ENCODE peak calls at places on chromosomes 13 and 19, in seven cellular contexts. P is Peyer's patch, X is uterus, H is GM12892, D is erythroblast, T is heart left ventricle, I is stomach. B is an unnamed sample.

GRCh38 chr19:42363614-42364346 is 26.3 kb downstream of the CNFN start:
- DNase-seq in I (no peak), D (no peak), P (peak), T (no peak), H (no peak), X (no peak), B (no peak)

GRCh38 chr19:54339646-54340358 is 840 bp upstream of the LILRA4 start:
- DNase-seq in D (no peak), H (no peak), I (no peak), X (no peak), P (peak), T (peak), B (no peak)

GRCh38 chr19:18469245-18470107 is 31.5 kb upstream of the ISYNA1 start:
- DNase-seq in D (peak), I (peak), H (peak), P (peak), T (peak), X (peak), B (peak)

GRCh38 chr13:20709782-20710181 is 6.3 kb downstream of the IL17D start:
- DNase-seq in P (no peak), I (no peak), D (no peak), T (no peak), X (no peak), H (no peak), B (no peak)

GRCh38 chr13:106630162-106630561 is 62.2 kb upstream of the ARGLU1 start:
- DNase-seq in D (no peak), T (no peak), I (no peak), H (no peak), X (no peak), P (no peak), B (no peak)

GRCh38 chr13:27079421-27079958 is 92.1 kb downstream of the USP12 start:
- DNase-seq in X (no peak), D (no peak), H (no peak), P (no peak), I (no peak), T (no peak), B (no peak)

GRCh38 chr19:56263319-56263718 is 9.2 kb upstream of the EDDM13 start:
- DNase-seq in I (no peak), P (no peak), H (no peak), T (no peak), D (peak), X (no peak), B (no peak)

GRCh38 chr13:40652588-40652940 is 13.9 kb downstream of the FOXO1 start:
- DNase-seq in T (no peak), H (no peak), I (no peak), X (no peak), D (no peak), P (no peak), B (no peak)

GRCh38 chr19:3224346-3225325 is at the start of gene CELF5:
- DNase-seq in H (peak), I (peak), X (no peak), D (peak), T (peak), P (peak), B (peak)

GRCh38 chr13:42334329-42334706 is 62.4 kb downstream of the AKAP11 start:
- DNase-seq in H (no peak), D (no peak), X (no peak), P (no peak), I (no peak), T (no peak), B (no peak)

GRCh38 chr13:45004096-45004495 is 14.8 kb downstream of the GPALPP1 start:
- DNase-seq in P (no peak), H (no peak), I (no peak), D (no peak), T (no peak), X (no peak), B (no peak)

GRCh38 chr19:38793186-38793585 is 4.2 kb downstream of the LGALS7B start:
- DNase-seq in I (no peak), P (no peak), T (no peak), H (no peak), D (no peak), X (no peak), B (no peak)

GRCh38 chr19:33143897-33144405 is 12.0 kb downstream of the WDR88 start:
- DNase-seq in H (peak), D (peak), X (peak), T (peak), I (peak), P (peak), B (peak)

GRCh38 chr13:52383362-52383761 is 22.6 kb downstream of the THSD1 start:
- DNase-seq in H (no peak), P (no peak), D (peak), X (no peak), T (no peak), I (no peak), B (no peak)

GRCh38 chr13:52162279-52163101 is 3.1 kb upstream of the NEK3 start:
- DNase-seq in D (no peak), X (no peak), T (no peak), I (no peak), P (no peak), H (no peak), B (no peak)

GRCh38 chr19:38425810-38426466 is at the start of gene RASGRP4:
- DNase-seq in X (no peak), H (peak), D (no peak), T (peak), P (peak), I (no peak), B (no peak)

GRCh38 chr13:74306496-74306895 is 172.3 kb upstream of the KLF12 start:
- DNase-seq in D (no peak), P (no peak), T (no peak), H (no peak), X (no peak), I (no peak), B (no peak)

GRCh38 chr13:91326156-91326555 is 21.3 kb upstream of the MIR17HG start:
- DNase-seq in P (no peak), D (no peak), X (no peak), I (no peak), T (no peak), H (no peak), B (no peak)

GRCh38 chr13:46126074-46126473 is 21.2 kb upstream of the CPB2 start:
- DNase-seq in T (no peak), I (no peak), H (no peak), X (no peak), P (no peak), D (no peak), B (no peak)

GRCh38 chr13:110714798-110715394 is 1.4 kb downstream of the ING1 start:
- DNase-seq in H (no peak), P (peak), I (peak), X (peak), D (peak), T (peak), B (no peak)

GRCh38 chr13:79237981-79238380 is 168.1 kb downstream of the RBM26 start:
- DNase-seq in X (no peak), D (no peak), T (no peak), P (no peak), I (no peak), H (no peak), B (no peak)

GRCh38 chr19:48726573-48726972 is 7.0 kb upstream of the MAMSTR start:
- DNase-seq in I (no peak), D (no peak), P (no peak), H (no peak), T (no peak), X (no peak), B (no peak)

GRCh38 chr13:77386880-77387606 is 60.1 kb upstream of the MYCBP2 start:
- DNase-seq in I (no peak), D (no peak), T (no peak), X (no peak), H (no peak), P (no peak), B (no peak)

GRCh38 chr13:69374036-69374435 is 733.6 kb upstream of the ATXN8OS start:
- DNase-seq in T (no peak), P (no peak), X (no peak), D (no peak), H (no peak), I (no peak), B (no peak)

GRCh38 chr13:106122234-106122633 is 413.2 kb downstream of the EFNB2 start:
- DNase-seq in P (no peak), T (no peak), H (no peak), I (no peak), D (no peak), X (no peak), B (no peak)

GRCh38 chr13:23558675-23559536 is 11.3 kb upstream of the TNFRSF19 start:
- DNase-seq in H (no peak), P (no peak), D (no peak), I (peak), T (peak), X (peak), B (peak)

GRCh38 chr13:34216251-34216650 is 398.3 kb downstream of the RFC3 start:
- DNase-seq in P (no peak), D (no peak), I (no peak), H (no peak), T (no peak), X (no peak), B (no peak)

DNA sequence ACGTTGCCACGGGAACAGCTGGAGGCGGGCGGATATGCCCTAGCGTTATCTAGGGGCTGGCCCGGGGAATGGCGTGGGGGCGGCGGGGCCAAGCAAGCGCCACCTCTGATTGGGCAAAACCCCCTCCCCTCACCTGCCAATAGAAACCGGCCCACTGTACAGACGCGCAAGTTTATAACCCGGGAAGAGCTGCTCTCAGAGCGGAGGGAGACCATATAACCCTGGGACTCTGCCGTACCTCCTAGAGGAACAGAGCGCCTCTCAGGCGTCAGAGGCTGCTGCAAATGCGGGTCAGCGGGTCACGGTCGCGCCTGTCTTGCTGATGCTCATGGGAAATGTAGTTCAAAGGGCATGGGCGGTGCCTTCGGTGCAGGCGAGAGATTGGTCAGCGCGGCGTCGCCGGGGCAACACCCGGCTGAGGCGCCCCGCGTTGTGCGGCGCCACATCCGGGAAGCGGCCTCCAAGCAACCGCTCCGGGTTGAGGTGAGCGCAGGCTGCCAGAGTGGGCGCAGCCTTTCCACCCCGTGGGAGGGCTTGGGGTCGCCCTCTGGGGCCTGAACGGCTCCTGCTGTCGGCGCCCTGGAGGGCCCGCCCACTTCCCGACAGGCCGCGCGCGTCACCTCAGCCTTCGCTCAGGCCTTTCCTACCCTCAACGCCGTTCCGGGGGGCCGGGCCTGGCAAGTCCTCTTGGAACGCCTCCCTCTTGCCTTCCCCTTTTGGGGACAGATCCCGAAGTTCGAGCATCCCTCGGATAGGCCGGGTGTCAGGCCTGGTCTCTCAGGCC is at the start of gene ZNF446:
- DNase-seq in T (peak), P (peak), X (peak), D (peak), I (peak), H (peak), B (peak)
- TF ChIP-seq POLR2A in T (peak), P (peak), X (no peak), D (peak), I (no peak), H (peak), B (peak)

GRCh38 chr13:101752432-101752831 is 300.0 kb downstream of the ITGBL1 start:
- DNase-seq in P (no peak), H (no peak), D (no peak), T (no peak), X (no peak), I (no peak), B (no peak)
- TF ChIP-seq POLR2A in P (no peak), H (no peak), D (no peak), T (no peak), X (no peak), I (no peak), B (no peak)

DNA sequence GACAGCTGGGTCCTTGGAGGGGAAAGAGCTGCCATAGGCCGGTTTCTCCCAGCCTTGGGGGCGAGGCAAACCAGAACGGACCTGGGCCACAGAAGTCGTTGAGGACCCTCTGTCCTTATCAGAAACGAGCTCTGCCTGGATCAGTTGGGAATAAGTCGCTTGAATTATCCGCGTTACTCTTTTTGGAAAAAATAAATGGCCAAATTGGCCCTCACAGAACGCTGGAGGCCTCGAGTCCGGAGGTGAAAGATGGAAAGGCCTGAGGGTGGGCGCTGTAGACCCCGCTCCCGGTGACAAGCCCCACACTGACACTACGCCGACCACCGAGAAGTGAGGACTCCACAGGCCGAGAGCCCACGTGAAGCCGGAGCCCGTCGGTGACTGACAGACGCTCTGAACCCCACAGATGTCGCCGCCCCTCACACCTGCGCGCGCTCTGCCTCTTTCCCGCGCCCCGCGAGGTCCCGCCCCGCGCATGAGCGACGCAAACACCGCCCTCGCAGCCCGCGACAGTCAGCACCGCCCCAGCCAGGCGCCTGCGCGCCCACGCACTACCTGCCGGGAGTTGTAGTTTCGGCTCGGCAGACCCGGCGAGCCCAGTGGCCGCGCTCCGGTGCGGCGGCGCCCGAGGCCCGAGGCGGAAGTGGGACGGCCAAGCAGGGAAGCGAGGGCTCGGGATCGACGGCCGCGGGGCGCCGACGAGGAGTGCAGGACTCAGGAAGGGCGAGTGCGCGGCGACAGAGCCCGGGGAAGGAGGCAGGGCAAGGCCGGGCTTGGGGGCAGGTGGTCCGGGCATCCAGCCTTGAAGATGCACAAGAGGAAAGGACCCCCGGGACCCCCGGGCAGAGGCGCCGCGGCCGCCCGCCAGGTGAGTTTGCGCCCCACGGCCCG is at the start of the genes BRME1 and CC2D1A:
- DNase-seq in D (peak), T (peak), H (peak), P (peak), I (peak), X (peak), B (peak)
- TF ChIP-seq POLR2A in D (peak), T (peak), H (peak), P (peak), I (peak), X (no peak), B (peak)

GRCh38 chr19:16112778-16113177 is 1.1 kb downstream of the RAB8A start:
- DNase-seq in P (no peak), D (peak), I (no peak), X (no peak), H (no peak), T (no peak), B (no peak)

GRCh38 chr19:16113727-16114126 is 2.0 kb downstream of the RAB8A start:
- DNase-seq in X (no peak), I (no peak), T (no peak), H (no peak), D (peak), P (no peak), B (no peak)

GRCh38 chr19:16111160-16111908 is at the start of gene RAB8A:
- DNase-seq in H (peak), D (peak), T (peak), X (peak), I (peak), P (peak), B (peak)

GRCh38 chr19:16115309-16116039 is 3.8 kb downstream of the RAB8A start:
- DNase-seq in H (no peak), T (no peak), X (no peak), I (no peak), D (no peak), P (no peak), B (no peak)

DNA sequence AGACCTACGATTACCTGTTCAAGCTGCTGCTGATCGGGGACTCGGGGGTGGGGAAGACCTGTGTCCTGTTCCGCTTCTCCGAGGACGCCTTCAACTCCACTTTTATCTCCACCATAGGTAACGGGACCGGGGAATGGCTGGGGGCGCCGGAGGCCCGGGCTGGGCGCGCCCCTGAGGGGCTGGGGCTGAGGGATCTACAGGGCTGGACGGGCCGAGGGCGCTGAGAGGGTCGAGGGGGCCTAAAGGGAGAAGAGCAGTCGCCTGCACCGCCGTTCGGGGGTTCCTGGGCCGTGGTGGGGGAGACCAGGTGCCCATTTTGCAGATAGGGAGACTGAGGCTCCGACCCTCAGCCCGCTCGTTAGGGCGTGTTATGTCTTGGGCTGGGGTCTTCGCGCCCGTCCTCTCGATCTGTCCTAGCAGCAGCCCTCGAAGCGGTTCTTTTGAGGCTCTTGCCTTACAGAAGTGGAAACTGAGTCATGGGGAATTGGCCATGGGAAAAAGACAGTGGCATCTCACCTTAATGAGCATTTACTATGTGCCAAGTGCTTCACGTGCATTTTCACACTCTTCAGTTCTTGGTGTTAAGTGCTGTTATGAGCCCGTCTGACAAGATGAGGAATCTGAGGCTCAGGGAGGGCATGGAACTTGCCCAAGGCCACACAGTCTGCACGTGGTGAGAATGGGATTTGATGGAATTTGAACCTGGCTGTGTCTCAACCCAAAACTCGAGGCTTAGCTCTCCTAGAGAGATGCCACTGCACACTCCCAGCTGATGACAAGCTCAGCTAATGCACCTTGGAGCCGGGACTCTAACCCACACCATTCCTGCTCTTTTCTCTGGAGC is 442 bp downstream of the RAB8A start:
- DNase-seq in I (no peak), P (no peak), D (peak), T (no peak), X (no peak), H (no peak), B (no peak)
- TF ChIP-seq POLR2A in I (no peak), P (peak), D (no peak), T (peak), X (no peak), H (peak), B (no peak)

GRCh38 chr19:34328982-34329381 is 36.0 kb upstream of the GPI start:
- DNase-seq in D (no peak), P (no peak), X (no peak), I (no peak), T (no peak), H (no peak), B (no peak)
- TF ChIP-seq POLR2A in D (no peak), P (no peak), X (no peak), I (no peak), T (no peak), H (no peak), B (no peak)

GRCh38 chr19:57664269-57665127 is 4.2 kb upstream of the ZSCAN4 start:
- DNase-seq in X (peak), I (peak), H (no peak), D (peak), P (no peak), T (peak), B (peak)
- TF ChIP-seq POLR2A in X (no peak), I (no peak), H (no peak), D (no peak), P (no peak), T (peak), B (peak)

GRCh38 chr19:15562861-15563260 is 52.2 kb upstream of the CYP4F8 start:
- DNase-seq in H (no peak), X (no peak), I (no peak), T (no peak), P (no peak), D (no peak), B (no peak)

GRCh38 chr19:15563931-15564330 is 51.1 kb upstream of the CYP4F8 start:
- DNase-seq in I (no peak), D (no peak), T (no peak), H (no peak), X (no peak), P (no peak), B (no peak)

GRCh38 chr19:15564534-15565168 is 50.4 kb upstream of the CYP4F8 start:
- DNase-seq in X (no peak), H (no peak), D (no peak), P (no peak), T (no peak), I (no peak), B (no peak)

GRCh38 chr19:15562145-15562544 is 52.9 kb upstream of the CYP4F8 start:
- DNase-seq in D (no peak), T (no peak), H (no peak), I (no peak), P (no peak), X (no peak), B (no peak)

GRCh38 chr19:15563325-15563794 is 51.7 kb upstream of the CYP4F8 start:
- DNase-seq in X (no peak), I (peak), D (peak), T (peak), P (no peak), H (no peak), B (no peak)
- TF ChIP-seq POLR2A in X (no peak), I (no peak), D (no peak), T (no peak), P (no peak), H (no peak), B (no peak)

GRCh38 chr19:15379996-15380647 is 535 bp upstream of the AKAP8 start:
- DNase-seq in P (peak), I (peak), H (no peak), X (peak), T (peak), D (peak), B (peak)
- TF ChIP-seq POLR2A in P (no peak), I (no peak), H (no peak), X (no peak), T (no peak), D (no peak), B (peak)

DNA sequence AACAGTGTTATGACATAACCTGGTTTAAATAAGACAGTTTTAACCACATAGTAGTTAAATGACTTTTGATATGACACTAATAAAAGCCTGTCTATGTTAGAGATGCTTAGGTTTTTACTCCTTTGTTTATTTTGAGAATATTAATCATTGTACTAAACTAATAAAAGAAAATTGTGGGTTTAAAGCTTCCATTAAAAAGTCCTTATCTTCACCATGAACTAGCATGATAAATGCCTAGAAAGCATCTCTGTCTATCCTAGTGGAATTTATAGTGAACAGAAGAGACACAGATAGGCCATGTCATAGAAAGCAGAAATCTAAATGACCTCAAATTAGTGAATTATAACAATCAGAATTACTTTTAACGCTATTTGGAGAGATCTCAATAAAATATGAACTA is 255.2 kb downstream of the PCDH9 start:
- DNase-seq in T (no peak), X (no peak), I (no peak), P (no peak), D (no peak), H (no peak), B (no peak)
- TF ChIP-seq POLR2A in T (no peak), X (no peak), I (no peak), P (no peak), D (no peak), H (no peak), B (no peak)